ENCODE peak calls at places on chromosomes 11 and 22, in four cellular contexts. One of them, this sample, is unnamed.

GRCh38 chr11:19419021-19419750 is 178.4 kb upstream of the E2F8 start:
- DNase-seq in psoas muscle: no peak
- DNase-seq in OCI-LY7: no peak
- DNase-seq in SHP77: no peak
- DNase-seq in this sample: peak

GRCh38 chr11:120142072-120142423 is 4.1 kb upstream of the TRIM29 start:
- DNase-seq in OCI-LY7: no peak
- DNase-seq in SHP77: no peak
- DNase-seq in psoas muscle: no peak
- DNase-seq in this sample: no peak

GRCh38 chr11:40175980-40176379 is 1283.5 kb downstream of the LRRC4C start:
- DNase-seq in OCI-LY7: no peak
- DNase-seq in psoas muscle: no peak
- DNase-seq in SHP77: no peak
- DNase-seq in this sample: no peak

GRCh38 chr11:22728600-22729394 is 62.4 kb downstream of the GAS2 start:
- DNase-seq in psoas muscle: no peak
- DNase-seq in SHP77: peak
- DNase-seq in OCI-LY7: no peak
- DNase-seq in this sample: no peak

GRCh38 chr11:76062733-76063132 is 143.6 kb downstream of the WNT11 start:
- DNase-seq in psoas muscle: no peak
- DNase-seq in SHP77: no peak
- DNase-seq in OCI-LY7: no peak
- DNase-seq in this sample: no peak

GRCh38 chr11:69876013-69876412 is 56.8 kb upstream of the FGF3 start:
- DNase-seq in psoas muscle: no peak
- DNase-seq in OCI-LY7: no peak
- DNase-seq in SHP77: no peak
- DNase-seq in this sample: no peak

GRCh38 chr11:73151371-73151870 is 9.3 kb upstream of the FCHSD2 start:
- DNase-seq in SHP77: no peak
- DNase-seq in psoas muscle: no peak
- DNase-seq in OCI-LY7: peak
- DNase-seq in this sample: no peak

GRCh38 chr22:35071784-35072183 is 5.8 kb downstream of the ISX start:
- DNase-seq in OCI-LY7: no peak
- DNase-seq in SHP77: no peak
- DNase-seq in psoas muscle: no peak
- DNase-seq in this sample: no peak

GRCh38 chr11:67352546-67353316 is 615 bp downstream of the POLD4 start:
- DNase-seq in psoas muscle: no peak
- DNase-seq in OCI-LY7: peak
- DNase-seq in SHP77: peak
- DNase-seq in this sample: peak

GRCh38 chr11:122748968-122749687 is 89.2 kb upstream of the CRTAM start:
- DNase-seq in SHP77: no peak
- DNase-seq in psoas muscle: no peak
- DNase-seq in OCI-LY7: peak
- DNase-seq in this sample: peak

GRCh38 chr11:14342906-14343305 is 16.1 kb downstream of the RRAS2 start:
- DNase-seq in OCI-LY7: no peak
- DNase-seq in SHP77: no peak
- DNase-seq in psoas muscle: no peak
- DNase-seq in this sample: peak

GRCh38 chr11:198236-198806 is 5.4 kb downstream of the SCGB1C1 start:
- DNase-seq in SHP77: no peak
- DNase-seq in psoas muscle: no peak
- DNase-seq in OCI-LY7: no peak
- DNase-seq in this sample: no peak

GRCh38 chr11:61090521-61090920 is 11.8 kb upstream of the CD5 start:
- DNase-seq in SHP77: no peak
- DNase-seq in psoas muscle: no peak
- DNase-seq in OCI-LY7: no peak
- DNase-seq in this sample: no peak

GRCh38 chr22:37552560-37553163 is 7.6 kb upstream of the CDC42EP1 start:
- DNase-seq in OCI-LY7: no peak
- DNase-seq in psoas muscle: peak
- DNase-seq in SHP77: no peak
- DNase-seq in this sample: peak

GRCh38 chr11:76083563-76084451 is 122.5 kb downstream of the WNT11 start:
- DNase-seq in SHP77: no peak
- DNase-seq in psoas muscle: no peak
- DNase-seq in OCI-LY7: no peak
- DNase-seq in this sample: peak

GRCh38 chr22:47188337-47189055 is 426.0 kb downstream of the TBC1D22A start:
- DNase-seq in psoas muscle: no peak
- DNase-seq in SHP77: peak
- DNase-seq in OCI-LY7: no peak
- DNase-seq in this sample: no peak

GRCh38 chr11:66100272-66101037 is 30.4 kb downstream of the PACS1 start:
- DNase-seq in SHP77: peak
- DNase-seq in OCI-LY7: peak
- DNase-seq in psoas muscle: peak
- DNase-seq in this sample: no peak

GRCh38 chr22:44646668-44647067 is 55.3 kb upstream of the PRR5 start:
- DNase-seq in OCI-LY7: no peak
- DNase-seq in SHP77: peak
- DNase-seq in psoas muscle: no peak
- DNase-seq in this sample: no peak

GRCh38 chr11:27040302-27041115 is at the start of gene BBOX1:
- DNase-seq in psoas muscle: no peak
- DNase-seq in OCI-LY7: peak
- DNase-seq in SHP77: no peak
- DNase-seq in this sample: no peak

GRCh38 chr11:71379722-71380121 is 68.5 kb downstream of the DHCR7 start:
- DNase-seq in psoas muscle: no peak
- DNase-seq in OCI-LY7: no peak
- DNase-seq in SHP77: no peak
- DNase-seq in this sample: no peak

GRCh38 chr11:111693224-111693937 is 72.8 kb downstream of the PPP2R1B start:
- DNase-seq in psoas muscle: no peak
- DNase-seq in SHP77: no peak
- DNase-seq in OCI-LY7: no peak
- DNase-seq in this sample: no peak

GRCh38 chr22:19571207-19571795 is 47.1 kb upstream of the CLDN5 start:
- DNase-seq in psoas muscle: no peak
- DNase-seq in OCI-LY7: no peak
- DNase-seq in SHP77: no peak
- DNase-seq in this sample: peak

GRCh38 chr11:104148074-104148473 is 15.9 kb downstream of the PDGFD start:
- DNase-seq in SHP77: no peak
- DNase-seq in psoas muscle: no peak
- DNase-seq in OCI-LY7: no peak
- DNase-seq in this sample: peak

GRCh38 chr11:116107229-116107628 is 603.0 kb upstream of the CADM1 start:
- DNase-seq in SHP77: no peak
- DNase-seq in OCI-LY7: no peak
- DNase-seq in psoas muscle: no peak
- DNase-seq in this sample: no peak

GRCh38 chr11:118272001-118272400 is 7.9 kb upstream of the MPZL2 start:
- DNase-seq in SHP77: no peak
- DNase-seq in psoas muscle: no peak
- DNase-seq in OCI-LY7: no peak
- DNase-seq in this sample: no peak

This sample was measured in foreskin fibroblast.